ENCODE peak calls at places on chromosomes 7 and 10, in six cellular contexts. N is globus pallidus, A is dorsolateral prefrontal cortex, E is SW 1271, X is GM03348, L is NCI-H1092. F is an unnamed sample.
A peak's percentile ranks its signal among the peaks of the same experiment; 100 is the strongest.

GRCh38 chr10:97154789-97155188 is 31.0 kb downstream of the SLIT1 start:
- DNase-seq in N (no peak), A (no peak), E (no peak), X (no peak), L (no peak), F (no peak)

GRCh38 chr10:99859585-99859984 is 77.1 kb downstream of the ABCC2 start:
- DNase-seq in N (no peak), A (no peak), E (no peak), X (no peak), L (no peak), F (no peak)

GRCh38 chr7:149283321-149283720 is 21.3 kb downstream of the ZNF783 start:
- DNase-seq in N (no peak), A (no peak), E (no peak), X (no peak), L (no peak), F (no peak)

GRCh38 chr10:68087338-68088029 is 12.4 kb upstream of the HERC4 start:
- DNase-seq in N (no peak), A (no peak), E (no peak), X (no peak), L (no peak), F (no peak)

GRCh38 chr10:125567529-125567928 is 115.4 kb downstream of the TEX36 start:
- DNase-seq in N (no peak), A (no peak), E (no peak), X (no peak), L (no peak), F (no peak)

GRCh38 chr7:103795112-103795511 is 194.3 kb downstream of the RELN start:
- DNase-seq in N (no peak), A (no peak), E (no peak), X (peak; percentile 5), L (no peak), F (no peak)

GRCh38 chr10:49751636-49752510 is 10.2 kb downstream of the OGDHL start:
- DNase-seq in N (no peak), A (no peak), E (no peak), X (no peak), L (no peak), F (no peak)

GRCh38 chr7:134787064-134787463 is 7.6 kb downstream of the CALD1 start:
- DNase-seq in N (no peak), A (no peak), E (no peak), X (no peak), L (no peak), F (no peak)

GRCh38 chr7:93949468-93949867 is 27.9 kb downstream of the GNG11 start:
- DNase-seq in N (no peak), A (no peak), E (no peak), X (peak; percentile 56), L (no peak), F (peak; percentile 44)

GRCh38 chr7:52355059-52355458 is 680.4 kb upstream of the POM121L12 start:
- DNase-seq in N (no peak), A (no peak), E (no peak), X (no peak), L (no peak), F (no peak)

GRCh38 chr7:20381406-20382034 is 50.8 kb downstream of the ITGB8 start:
- DNase-seq in N (no peak), A (no peak), E (no peak), X (no peak), L (no peak), F (no peak)

GRCh38 chr10:13503745-13504463 is 24.9 kb downstream of the BEND7 start:
- DNase-seq in N (no peak), A (no peak), E (no peak), X (peak; percentile 83), L (no peak), F (no peak)

GRCh38 chr7:130276796-130277762 is 10.4 kb downstream of the CPA2 start:
- DNase-seq in N (no peak), A (no peak), E (no peak), X (peak; percentile 76), L (no peak), F (peak; percentile 94)

GRCh38 chr10:21655687-21656086 is 121.7 kb downstream of the MLLT10 start:
- DNase-seq in N (no peak), A (no peak), E (no peak), X (no peak), L (no peak), F (no peak)

GRCh38 chr7:3301831-3302618 is 973 bp downstream of the SDK1 start:
- DNase-seq in N (peak; percentile 33), A (no peak), E (peak; percentile 65), X (peak; percentile 12), L (no peak), F (peak; percentile 44)

GRCh38 chr7:150378115-150378852 is 846 bp upstream of the ZNF775 start:
- DNase-seq in N (peak; percentile 71), A (no peak), E (peak; percentile 50), X (peak; percentile 66), L (peak; percentile 64), F (peak; percentile 65)

GRCh38 chr10:63699785-63700184 is 178.6 kb downstream of the REEP3 start:
- DNase-seq in N (no peak), A (no peak), E (peak; percentile 41), X (no peak), L (no peak), F (no peak)